ENCODE peak calls at places on chromosomes 6 and 20, in ten cellular contexts. Z is right lobe of liver; B is AG08395; P is A172; I is mucosa of descending colon; G is GM13976; N is T1000; V is naive thymus-derived CD8-positive, alpha-beta T cell; A is activated CD4-positive, alpha-beta T cell treated with anti-CD3 and anti-CD28 coated beads for 1 hour; L is NCI-H460. H is an unnamed sample.

GRCh38 chr20:44720994-44721784 is 6.0 kb downstream of the CCN5 start:
- DNase-seq in Z (no peak), B (peak; percentile 51), P (peak; percentile 79), I (no peak), G (no peak), N (peak; percentile 78), V (no peak), A (no peak), L (peak; percentile 91), H (no peak)

GRCh38 chr6:105951322-105951721 is 134.8 kb upstream of the PRDM1 start:
- DNase-seq in Z (no peak), B (no peak), P (no peak), I (no peak), G (no peak), N (no peak), V (no peak), A (no peak), L (no peak), H (no peak)

GRCh38 chr6:26556263-26557070 is 18.3 kb downstream of the HMGN4 start:
- DNase-seq in Z (no peak), B (peak; percentile 75), P (peak; percentile 90), I (no peak), G (no peak), N (peak; percentile 51), V (peak; percentile 55), A (no peak), L (peak; percentile 80), H (no peak)

GRCh38 chr6:99614430-99615161 is 8.0 kb downstream of the PRDM13 start:
- DNase-seq in Z (no peak), B (no peak), P (no peak), I (peak; percentile 40), G (peak; percentile 36), N (no peak), V (no peak), A (no peak), L (no peak), H (no peak)

GRCh38 chr20:3766832-3767433 is 620 bp downstream of the ADISSP start:
- DNase-seq in Z (no peak), B (no peak), P (peak; percentile 19), I (no peak), G (no peak), N (no peak), V (no peak), A (no peak), L (no peak), H (no peak)

GRCh38 chr6:110140650-110141049 is 38.8 kb downstream of the WASF1 start:
- DNase-seq in Z (no peak), B (peak; percentile 20), P (peak; percentile 22), I (no peak), G (no peak), N (no peak), V (no peak), A (no peak), L (peak; percentile 55), H (no peak)

GRCh38 chr6:16873698-16874097 is 112.4 kb upstream of the ATXN1 start:
- DNase-seq in Z (no peak), B (no peak), P (no peak), I (no peak), G (no peak), N (no peak), V (no peak), A (no peak), L (no peak), H (no peak)

GRCh38 chr6:137873273-137873762 is 6.3 kb downstream of the TNFAIP3 start:
- DNase-seq in Z (peak; percentile 80), B (peak; percentile 79), P (peak; percentile 80), I (peak; percentile 58), G (peak; percentile 58), N (no peak), V (no peak), A (no peak), L (peak; percentile 64), H (peak; percentile 50)

GRCh38 chr6:54784021-54784420 is 62.5 kb upstream of the FAM83B start:
- DNase-seq in Z (no peak), B (no peak), P (no peak), I (no peak), G (no peak), N (no peak), V (no peak), A (no peak), L (no peak), H (no peak)

GRCh38 chr20:35768731-35769664 is 2.8 kb upstream of the PHF20 start:
- DNase-seq in Z (peak; percentile 91), B (peak; percentile 93), P (peak; percentile 94), I (peak; percentile 83), G (peak; percentile 49), N (peak; percentile 90), V (no peak), A (no peak), L (peak; percentile 93), H (no peak)

GRCh38 chr6:149220882-149221773 is 96.4 kb upstream of the TAB2 start:
- DNase-seq in Z (no peak), B (no peak), P (no peak), I (no peak), G (no peak), N (no peak), V (no peak), A (no peak), L (no peak), H (no peak)

H was measured in activated B cell treated with CpG ODN at 0.5 μM for 24 hours.